ENCODE peak calls at places on chromosome 20, in seven cellular contexts. G, L, I, W, N, P and A are unnamed samples.

GRCh38 chr20:54605319-54605718 is 129.9 kb downstream of the DOK5 start:
- DNase-seq in G (no peak), L (no peak), I (no peak), W (no peak), N (no peak), P (no peak), A (no peak)

GRCh38 chr20:38190936-38191371 is 25.9 kb upstream of the TGM2 start:
- DNase-seq in G (no peak), L (no peak), I (no peak), W (no peak), N (no peak), P (no peak), A (no peak)

GRCh38 chr20:1624811-1625690 is 5.2 kb upstream of the SIRPB1 start:
- DNase-seq in G (no peak), L (no peak), I (no peak), W (no peak), N (no peak), P (no peak), A (no peak)

GRCh38 chr20:23235173-23236027 is 115.2 kb upstream of the NXT1 start:
- DNase-seq in G (no peak), L (peak; percentile 31), I (no peak), W (no peak), N (peak; percentile 48), P (no peak), A (peak; percentile 75)

GRCh38 chr20:41276317-41276751 is 41.2 kb downstream of the ZHX3 start:
- DNase-seq in G (no peak), L (no peak), I (no peak), W (no peak), N (no peak), P (no peak), A (no peak)

GRCh38 chr20:50516180-50516934 is 6.2 kb downstream of the PTPN1 start:
- DNase-seq in G (no peak), L (no peak), I (no peak), W (no peak), N (no peak), P (no peak), A (no peak)

GRCh38 chr20:12570371-12570770 is 438.4 kb upstream of the SPTLC3 start:
- DNase-seq in G (no peak), L (no peak), I (no peak), W (no peak), N (no peak), P (peak; percentile 16), A (no peak)

GRCh38 chr20:4699216-4699615 is 22.5 kb upstream of the PRND start:
- DNase-seq in G (no peak), L (no peak), I (no peak), W (no peak), N (no peak), P (no peak), A (no peak)

GRCh38 chr20:3798405-3798768 is 2.3 kb downstream of the CDC25B start:
- DNase-seq in G (no peak), L (no peak), I (no peak), W (no peak), N (no peak), P (no peak), A (no peak)

GRCh38 chr20:21569586-21569985 is 55.7 kb upstream of the NKX2-2 start:
- DNase-seq in G (no peak), L (no peak), I (no peak), W (no peak), N (no peak), P (no peak), A (no peak)

GRCh38 chr20:43744966-43745733 is 18.3 kb upstream of the GTSF1L start:
- DNase-seq in G (no peak), L (no peak), I (no peak), W (no peak), N (no peak), P (no peak), A (peak; percentile 49)

GRCh38 chr20:31908424-31908823 is 38.0 kb downstream of the TTLL9 start:
- DNase-seq in G (no peak), L (no peak), I (no peak), W (no peak), N (no peak), P (no peak), A (no peak)

GRCh38 chr20:17643531-17644188 is 38.4 kb downstream of the RRBP1 start:
- DNase-seq in G (no peak), L (no peak), I (no peak), W (no peak), N (no peak), P (no peak), A (no peak)

GRCh38 chr20:56289652-56290051 is 41.1 kb downstream of the MC3R start:
- DNase-seq in G (no peak), L (no peak), I (no peak), W (no peak), N (no peak), P (no peak), A (no peak)

GRCh38 chr20:8020314-8021079 is 936 bp upstream of the TMX4 start:
- DNase-seq in G (no peak), L (no peak), I (no peak), W (no peak), N (no peak), P (no peak), A (no peak)

GRCh38 chr20:62707981-62708521 is 585 bp upstream of the NTSR1 start:
- DNase-seq in G (no peak), L (no peak), I (no peak), W (no peak), N (peak; percentile 42), P (no peak), A (no peak)

GRCh38 chr20:51446656-51447055 is 95.9 kb downstream of the NFATC2 start:
- DNase-seq in G (no peak), L (no peak), I (peak; percentile 56), W (no peak), N (no peak), P (no peak), A (no peak)

GRCh38 chr20:18533491-18533890 is 25.8 kb downstream of the SEC23B start:
- DNase-seq in G (no peak), L (no peak), I (no peak), W (no peak), N (no peak), P (no peak), A (no peak)

GRCh38 chr20:9686001-9686400 is 152.9 kb downstream of the PAK5 start:
- DNase-seq in G (no peak), L (no peak), I (no peak), W (no peak), N (no peak), P (no peak), A (no peak)

GRCh38 chr20:19453781-19454310 is 241.4 kb downstream of the SLC24A3 start:
- DNase-seq in G (no peak), L (no peak), I (no peak), W (no peak), N (no peak), P (no peak), A (no peak)

GRCh38 chr20:20427202-20427864 is 59.4 kb downstream of the INSM1 start:
- DNase-seq in G (no peak), L (no peak), I (no peak), W (no peak), N (no peak), P (no peak), A (no peak)

GRCh38 chr20:53978497-53978896 is 91.9 kb downstream of the BCAS1 start:
- DNase-seq in G (no peak), L (no peak), I (no peak), W (no peak), N (no peak), P (no peak), A (no peak)

GRCh38 chr20:5024982-5025381 is 23.7 kb upstream of the SLC23A2 start:
- DNase-seq in G (no peak), L (no peak), I (no peak), W (no peak), N (no peak), P (no peak), A (no peak)

GRCh38 chr20:53077373-53078205 is 105.4 kb downstream of the TSHZ2 start:
- DNase-seq in G (no peak), L (peak; percentile 6), I (peak; percentile 50), W (no peak), N (no peak), P (no peak), A (no peak)

GRCh38 chr20:53126185-53126584 is 154.0 kb downstream of the TSHZ2 start:
- DNase-seq in G (no peak), L (no peak), I (no peak), W (no peak), N (no peak), P (peak; percentile 59), A (no peak)

GRCh38 chr20:61312909-61313308 is 60.8 kb downstream of the CDH4 start:
- DNase-seq in G (no peak), L (no peak), I (no peak), W (no peak), N (no peak), P (no peak), A (no peak)

GRCh38 chr20:16302818-16303217 is 270.4 kb downstream of the KIF16B start:
- DNase-seq in G (no peak), L (no peak), I (no peak), W (no peak), N (no peak), P (no peak), A (no peak)

GRCh38 chr20:37729452-37729851 is 35.6 kb downstream of the CTNNBL1 start:
- DNase-seq in G (no peak), L (no peak), I (no peak), W (no peak), N (no peak), P (no peak), A (no peak)

GRCh38 chr20:23116301-23117089 is 30.4 kb upstream of the CD93 start:
- DNase-seq in G (no peak), L (no peak), I (no peak), W (no peak), N (no peak), P (no peak), A (peak; percentile 86)

GRCh38 chr20:34268851-34269668 is 27.8 kb downstream of the ASIP start:
- DNase-seq in G (peak; percentile 7), L (no peak), I (no peak), W (peak; percentile 30), N (peak; percentile 35), P (no peak), A (no peak)

GRCh38 chr20:32589256-32589655 is 4.1 kb upstream of the NOL4L start:
- DNase-seq in G (no peak), L (no peak), I (no peak), W (no peak), N (no peak), P (no peak), A (peak; percentile 80)

GRCh38 chr20:38608188-38608587 is 6.6 kb downstream of the ARHGAP40 start:
- DNase-seq in G (no peak), L (no peak), I (no peak), W (no peak), N (no peak), P (no peak), A (no peak)

GRCh38 chr20:10553326-10553984 is 118.3 kb downstream of the SLX4IP start:
- DNase-seq in G (peak; percentile 12), L (peak; percentile 28), I (peak; percentile 35), W (peak; percentile 26), N (peak; percentile 53), P (no peak), A (no peak)

GRCh38 chr20:10597637-10598036 is 76.2 kb downstream of the JAG1 start:
- DNase-seq in G (no peak), L (no peak), I (no peak), W (no peak), N (no peak), P (no peak), A (no peak)

GRCh38 chr20:51497542-51498467 is 44.7 kb downstream of the NFATC2 start:
- DNase-seq in G (no peak), L (peak; percentile 51), I (no peak), W (peak; percentile 37), N (peak; percentile 65), P (no peak), A (peak; percentile 46)

GRCh38 chr20:24746351-24746685 is 202.8 kb upstream of the CST7 start:
- DNase-seq in G (no peak), L (no peak), I (no peak), W (no peak), N (no peak), P (no peak), A (no peak)

GRCh38 chr20:49490689-49491088 is 8.2 kb upstream of the KCNB1 start:
- DNase-seq in G (no peak), L (no peak), I (no peak), W (no peak), N (no peak), P (no peak), A (no peak)

GRCh38 chr20:32052792-32053362 is 835 bp downstream of the HCK start:
- DNase-seq in G (no peak), L (no peak), I (no peak), W (no peak), N (peak; percentile 24), P (no peak), A (peak; percentile 93)